ENCODE peak calls at places on chromosomes 6 and 20, in four cellular contexts. M, O, B and U are unnamed samples. For H3K27me3, the result is how much of the 10 kb centered on the place peaks cover.

GRCh38 chr6:163883946-163884345 is 469.4 kb downstream of the QKI start:
- DNase-seq in M (peak), O (no peak), B (no peak), U (no peak)

GRCh38 chr6:1607557-1608221 is 2.0 kb upstream of the FOXC1 start:
- DNase-seq in M (no peak), O (peak), B (no peak), U (peak)

GRCh38 chr20:7025635-7026034 is 258.1 kb downstream of the BMP2 start:
- DNase-seq in M (no peak), O (no peak), B (no peak), U (no peak)

GRCh38 chr6:143620461-143620860 is 57.3 kb upstream of the PHACTR2 start:
- DNase-seq in M (no peak), O (no peak), B (peak), U (no peak)

GRCh38 chr6:53203483-53203882 is 54.8 kb upstream of the GCM1 start:
- DNase-seq in M (no peak), O (no peak), B (no peak), U (no peak)

GRCh38 chr20:21315138-21315537 is 12.0 kb downstream of the XRN2 start:
- DNase-seq in M (peak), O (no peak), B (peak), U (no peak)

GRCh38 chr6:73285674-73286283 is 22.8 kb upstream of the KHDC1 start:
- DNase-seq in M (peak), O (peak), B (peak), U (no peak)

GRCh38 chr20:62122659-62123449 is 579 bp downstream of the LSM14B start:
- DNase-seq in M (peak), O (no peak), B (no peak), U (no peak)

GRCh38 chr6:38584731-38585130 is 55.0 kb downstream of the BTBD9 start:
- DNase-seq in M (no peak), O (no peak), B (no peak), U (no peak)

GRCh38 chr6:105346052-105346451 is 56.8 kb downstream of the PREP start:
- DNase-seq in M (peak), O (peak), B (peak), U (no peak)

GRCh38 chr20:33211817-33212424 is 5.2 kb upstream of the BPIFA3 start:
- DNase-seq in M (peak), O (peak), B (peak), U (peak)

GRCh38 chr20:45300961-45301360 is 5.7 kb upstream of the RBPJL start:
- DNase-seq in M (peak), O (peak), B (peak), U (peak)

DNA sequence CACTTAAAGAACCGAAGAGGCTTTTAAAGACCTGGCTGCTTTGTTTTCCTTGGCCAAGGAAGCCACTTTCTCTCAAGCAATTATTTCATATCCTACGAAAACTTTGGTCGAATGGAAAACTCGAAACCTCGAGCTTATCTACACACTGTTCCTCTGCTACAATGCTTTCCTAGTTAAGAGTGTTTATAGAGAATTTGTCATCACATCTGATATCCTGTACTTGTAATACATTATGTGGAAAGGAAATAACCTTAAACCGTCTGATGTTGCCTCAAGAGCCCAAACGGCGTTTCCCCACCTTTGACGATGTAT is 28.1 kb downstream of the TFAP2B start:
- DNase-seq in M (no peak), O (no peak), B (no peak), U (no peak)
- H3K27me3 ChIP-seq in M (half or more), O (half or more), B (under half), U (half or more)

DNA sequence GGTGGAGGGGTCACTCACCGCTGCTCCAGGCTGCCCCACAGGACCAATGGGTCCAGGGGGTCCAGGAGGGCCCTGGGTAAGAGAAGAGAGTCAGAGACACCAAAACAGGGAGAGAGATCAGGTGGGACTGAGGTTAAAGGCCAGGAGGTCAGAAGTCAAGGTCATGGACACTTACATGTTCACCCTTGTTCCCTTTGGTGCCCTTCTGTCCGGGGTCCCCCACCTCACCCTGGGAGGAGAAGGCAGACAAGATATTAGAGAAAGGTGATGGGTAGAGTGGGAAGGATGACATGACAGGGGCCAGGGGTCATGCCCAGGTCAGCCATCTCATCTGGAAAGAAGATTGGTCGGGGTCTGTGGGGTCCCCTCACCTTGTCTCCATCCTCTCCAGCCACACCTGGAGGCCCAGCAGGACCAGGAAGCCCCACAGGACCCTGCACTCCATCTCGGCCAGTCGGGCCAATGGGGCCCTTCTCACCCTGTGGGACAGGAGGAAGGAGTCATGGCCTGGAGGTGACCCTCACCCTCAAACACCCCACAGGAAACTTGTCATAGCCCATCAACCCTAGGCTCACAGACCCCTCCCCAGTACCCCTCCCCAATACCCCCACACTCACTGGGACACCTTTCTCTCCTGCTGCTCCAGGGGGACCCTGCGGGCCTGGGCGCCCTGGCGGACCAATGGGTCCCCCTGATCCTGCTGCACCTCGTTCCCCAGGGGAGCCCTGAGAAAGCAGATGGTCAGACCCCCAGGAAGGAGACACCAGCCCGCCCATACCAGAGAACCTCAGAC is 21.0 kb downstream of the COL11A2 start:
- DNase-seq in M (no peak), O (no peak), B (no peak), U (no peak)
- H2AK5ac ChIP-seq in M (no peak), O (no peak), B (no peak), U (no peak)

GRCh38 chr6:15393605-15394004 is 147.7 kb downstream of the JARID2 start:
- DNase-seq in M (no peak), O (no peak), B (no peak), U (no peak)
- H3K27me3 ChIP-seq in M (under half), O (under half), B (under half), U (under half)

GRCh38 chr20:4431446-4431845 is 290.3 kb upstream of the PRND start:
- DNase-seq in M (no peak), O (no peak), B (no peak), U (no peak)
- H2AK5ac ChIP-seq in M (no peak), O (no peak), B (no peak), U (no peak)

GRCh38 chr6:106939848-106940247 is 34.7 kb downstream of the CD24 start:
- DNase-seq in M (no peak), O (no peak), B (no peak), U (no peak)
- H3K27me3 ChIP-seq in M (under half), O (under half), B (under half), U (under half)

GRCh38 chr6:10383312-10384063 is 31.4 kb downstream of the TFAP2A start:
- DNase-seq in M (no peak), O (no peak), B (no peak), U (peak)
- H2AK5ac ChIP-seq in M (no peak), O (no peak), B (no peak), U (no peak)

GRCh38 chr20:48381353-48382120 is 446.3 kb downstream of the PREX1 start:
- DNase-seq in M (no peak), O (no peak), B (no peak), U (no peak)

GRCh38 chr20:48377940-48378339 is 449.9 kb downstream of the PREX1 start:
- DNase-seq in M (no peak), O (no peak), B (no peak), U (no peak)

GRCh38 chr20:48380661-48381060 is 447.1 kb downstream of the PREX1 start:
- DNase-seq in M (no peak), O (no peak), B (no peak), U (no peak)

GRCh38 chr20:48382304-48382703 is 445.5 kb downstream of the PREX1 start:
- DNase-seq in M (no peak), O (no peak), B (no peak), U (no peak)

GRCh38 chr20:48378976-48379670 is 448.7 kb downstream of the PREX1 start:
- DNase-seq in M (no peak), O (no peak), B (no peak), U (no peak)
- H3K27me3 ChIP-seq in M (under half), O (under half), B (under half), U (under half)

DNA sequence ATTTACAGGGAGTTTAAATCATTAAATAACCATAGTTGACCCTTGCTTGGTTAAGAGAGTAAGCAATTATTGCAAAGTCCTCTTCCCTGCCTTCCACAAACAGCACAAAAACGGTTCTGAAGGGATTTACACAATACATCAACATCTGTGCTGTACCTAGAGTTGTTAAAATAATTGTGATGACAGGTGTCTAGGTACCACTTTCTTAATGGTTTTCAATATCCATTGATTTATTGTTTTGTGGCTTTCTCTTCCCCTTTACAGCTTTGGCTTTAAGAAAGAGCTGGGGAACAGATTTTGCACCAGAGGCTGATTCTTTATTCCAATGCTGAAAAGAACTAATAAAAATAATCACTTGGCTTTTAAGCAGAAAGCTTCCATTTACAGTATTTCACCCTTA is 598 bp upstream of the SOX4 start:
- DNase-seq in M (no peak), O (no peak), B (no peak), U (no peak)
- H2AK5ac ChIP-seq in M (no peak), O (no peak), B (no peak), U (no peak)